ENCODE peak calls at places on chromosomes 5 and 9, in seven cellular contexts. E is cardiac fibroblast, Q is body of pancreas, J is heart right ventricle, T is astrocyte of the spinal cord, M is colonic mucosa, A is transverse colon. U is an unnamed sample.

GRCh38 chr5:95526871-95527270 is 27.9 kb downstream of the SKIC3 start:
- DNase-seq in E (peak; percentile 29), Q (no peak), J (no peak), T (peak; percentile 2), M (no peak), A (no peak), U (no peak)

GRCh38 chr5:142515036-142515435 is 170.9 kb downstream of the FGF1 start:
- DNase-seq in E (peak; percentile 65), Q (no peak), J (no peak), T (no peak), M (no peak), A (no peak), U (peak; percentile 30)

GRCh38 chr5:38871211-38871610 is 25.4 kb downstream of the OSMR start:
- DNase-seq in E (peak; percentile 15), Q (no peak), J (no peak), T (peak; percentile 19), M (no peak), A (no peak), U (no peak)

GRCh38 chr9:79408617-79409016 is 163.1 kb upstream of the TLE4 start:
- DNase-seq in E (no peak), Q (no peak), J (no peak), T (peak; percentile 26), M (no peak), A (no peak), U (no peak)

GRCh38 chr9:71737455-71737854 is 30.9 kb downstream of the CEMIP2 start:
- DNase-seq in E (peak; percentile 40), Q (peak; percentile 54), J (no peak), T (peak; percentile 23), M (peak; percentile 45), A (peak; percentile 38), U (peak; percentile 51)

GRCh38 chr9:35756275-35756742 is 2.2 kb upstream of the MSMP start:
- DNase-seq in E (peak; percentile 35), Q (peak; percentile 76), J (peak; percentile 59), T (no peak), M (peak; percentile 85), A (peak; percentile 83), U (peak; percentile 26)

GRCh38 chr5:113817683-113818082 is 304.2 kb downstream of the YTHDC2 start:
- DNase-seq in E (no peak), Q (no peak), J (no peak), T (no peak), M (no peak), A (no peak), U (no peak)

GRCh38 chr9:76734716-76735115 is 29.5 kb upstream of the PCA3 start:
- DNase-seq in E (no peak), Q (no peak), J (no peak), T (no peak), M (no peak), A (no peak), U (no peak)

GRCh38 chr9:13621871-13622564 is 342.5 kb upstream of the MPDZ start:
- DNase-seq in E (no peak), Q (no peak), J (no peak), T (no peak), M (no peak), A (no peak), U (no peak)

GRCh38 chr5:1111727-1112289 is at the start of gene SLC12A7:
- DNase-seq in E (no peak), Q (peak; percentile 76), J (no peak), T (no peak), M (peak; percentile 83), A (peak; percentile 81), U (no peak)

GRCh38 chr5:142841511-142842255 is 71.5 kb downstream of the ARHGAP26 start:
- DNase-seq in E (peak; percentile 78), Q (no peak), J (peak; percentile 86), T (peak; percentile 46), M (no peak), A (no peak), U (peak; percentile 69)

GRCh38 chr9:2158729-2159128 is 143.6 kb downstream of the SMARCA2 start:
- DNase-seq in E (no peak), Q (no peak), J (no peak), T (peak; percentile 16), M (no peak), A (no peak), U (no peak)

DNA sequence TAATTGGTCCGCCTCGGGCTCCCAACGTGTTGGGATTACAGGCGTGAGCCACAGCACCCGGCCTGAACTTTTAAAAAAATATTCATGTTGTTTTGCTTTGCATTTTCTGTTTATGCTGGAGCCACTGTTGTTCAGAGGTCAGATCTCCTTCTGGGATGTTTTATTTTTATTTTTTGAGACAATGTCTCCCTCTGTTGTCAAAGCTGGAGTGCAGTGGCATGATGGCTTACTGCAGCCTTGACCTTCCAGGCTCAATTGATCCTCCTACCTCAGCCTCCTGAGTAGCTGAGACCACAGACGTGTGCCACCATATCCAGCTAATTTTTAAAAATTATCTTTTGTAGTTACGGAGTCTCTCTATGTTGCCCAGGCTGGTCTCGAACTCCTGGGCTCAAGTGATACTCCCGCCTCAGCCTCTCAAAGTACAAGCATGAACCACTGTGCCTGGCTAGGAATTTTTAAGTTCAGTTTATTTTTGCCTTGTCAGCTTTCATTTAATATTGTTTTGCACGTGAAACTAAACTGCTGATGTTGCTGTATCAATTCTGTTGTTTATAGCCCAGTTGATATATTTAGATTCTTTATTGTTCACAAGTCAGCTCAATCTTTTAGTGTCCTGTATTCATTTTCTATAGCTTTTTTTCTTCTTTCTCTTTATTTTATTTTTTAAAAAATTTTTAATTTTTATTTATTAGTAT is 13.7 kb downstream of the TMEFF1 start:
- DNase-seq in E (no peak), Q (no peak), J (no peak), T (no peak), M (no peak), A (no peak), U (no peak)
- TF ChIP-seq CTCF in E (no peak), Q (no peak), J (no peak), T (no peak), M (no peak), A (no peak), U (no peak)

DNA sequence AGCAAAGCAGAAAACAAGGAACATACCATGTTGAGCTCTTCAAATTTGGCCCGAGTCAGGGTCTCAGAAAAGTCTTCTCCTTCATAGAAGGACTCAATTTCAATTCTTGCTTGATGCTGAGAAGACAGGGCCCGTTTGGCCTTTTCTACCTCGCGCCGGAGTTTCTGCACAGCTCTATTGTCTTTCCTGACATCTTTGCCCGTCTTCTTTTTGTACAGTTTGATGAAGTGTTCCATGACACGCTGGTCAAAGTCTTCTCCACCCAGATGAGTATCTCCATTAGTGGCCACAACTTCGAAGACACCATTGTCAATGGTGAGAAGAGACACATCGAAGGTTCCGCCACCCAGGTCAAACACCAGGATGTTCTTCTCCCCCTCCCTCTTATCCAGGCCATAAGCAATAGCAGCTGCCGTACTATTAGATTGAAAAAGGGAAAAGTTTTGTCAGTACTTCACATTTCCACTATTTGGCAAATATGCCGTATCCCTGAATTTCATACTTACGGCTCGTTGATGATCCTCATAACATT is 2.2 kb downstream of the HSPA5 start:
- DNase-seq in E (no peak), Q (no peak), J (no peak), T (no peak), M (no peak), A (no peak), U (no peak)
- H3K4me3 ChIP-seq in E (peak overlapping the region; percentile 99), Q (peak overlapping the region; percentile 84), J (peak overlapping the region; percentile 93), T (peak overlapping the region; percentile 68), M (peak overlapping the region; percentile 99), A (peak overlapping the region; percentile 76), U (peak overlapping the region; percentile 98)

DNA sequence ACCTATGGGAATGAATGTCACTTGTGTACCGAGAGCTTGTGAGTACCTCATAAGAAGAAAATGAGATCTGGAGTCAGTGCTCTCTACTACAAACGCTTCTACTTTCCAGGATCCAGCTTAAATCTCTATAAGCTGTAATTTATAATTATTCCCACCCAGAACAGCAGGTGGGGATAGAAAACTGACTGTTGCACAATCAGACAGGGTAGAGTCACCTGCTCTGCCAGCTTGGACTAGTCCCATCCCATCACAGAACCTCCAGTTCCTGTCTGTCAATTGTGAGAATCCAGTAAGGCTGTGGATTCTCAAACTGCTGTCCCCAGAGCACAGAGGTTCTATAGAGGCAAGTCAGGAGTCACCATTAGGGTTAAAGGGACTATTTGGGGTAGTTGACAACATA is 2.0 kb downstream of the SPINK7 start:
- DNase-seq in E (no peak), Q (no peak), J (no peak), T (no peak), M (no peak), A (no peak), U (no peak)
- TF ChIP-seq CTCF in E (no peak), Q (no peak), J (no peak), T (no peak), M (no peak), A (no peak), U (no peak)

GRCh38 chr5:140868721-140869554 is at the start of gene PCDHA11:
- DNase-seq in E (peak; percentile 10), Q (peak; percentile 40), J (no peak), T (no peak), M (no peak), A (no peak), U (no peak)
- H3K4me3 ChIP-seq in E (no peak within 1 kb of the TSS), Q (no peak within 1 kb of the TSS), J (no peak within 1 kb of the TSS), T (no peak within 1 kb of the TSS), M (no peak within 1 kb of the TSS), A (no peak within 1 kb of the TSS), U (no peak within 1 kb of the TSS)

GRCh38 chr5:139686356-139686918 is 38.3 kb downstream of the CXXC5 start:
- DNase-seq in E (no peak), Q (no peak), J (no peak), T (no peak), M (no peak), A (no peak), U (no peak)

GRCh38 chr5:139683295-139684271 is 35.4 kb downstream of the CXXC5 start:
- DNase-seq in E (no peak), Q (no peak), J (no peak), T (no peak), M (no peak), A (no peak), U (no peak)

GRCh38 chr5:139684350-139684880 is 36.3 kb downstream of the CXXC5 start:
- DNase-seq in E (no peak), Q (no peak), J (no peak), T (no peak), M (no peak), A (no peak), U (no peak)

GRCh38 chr5:139685886-139686285 is 37.7 kb downstream of the CXXC5 start:
- DNase-seq in E (no peak), Q (no peak), J (no peak), T (no peak), M (no peak), A (no peak), U (no peak)

DNA sequence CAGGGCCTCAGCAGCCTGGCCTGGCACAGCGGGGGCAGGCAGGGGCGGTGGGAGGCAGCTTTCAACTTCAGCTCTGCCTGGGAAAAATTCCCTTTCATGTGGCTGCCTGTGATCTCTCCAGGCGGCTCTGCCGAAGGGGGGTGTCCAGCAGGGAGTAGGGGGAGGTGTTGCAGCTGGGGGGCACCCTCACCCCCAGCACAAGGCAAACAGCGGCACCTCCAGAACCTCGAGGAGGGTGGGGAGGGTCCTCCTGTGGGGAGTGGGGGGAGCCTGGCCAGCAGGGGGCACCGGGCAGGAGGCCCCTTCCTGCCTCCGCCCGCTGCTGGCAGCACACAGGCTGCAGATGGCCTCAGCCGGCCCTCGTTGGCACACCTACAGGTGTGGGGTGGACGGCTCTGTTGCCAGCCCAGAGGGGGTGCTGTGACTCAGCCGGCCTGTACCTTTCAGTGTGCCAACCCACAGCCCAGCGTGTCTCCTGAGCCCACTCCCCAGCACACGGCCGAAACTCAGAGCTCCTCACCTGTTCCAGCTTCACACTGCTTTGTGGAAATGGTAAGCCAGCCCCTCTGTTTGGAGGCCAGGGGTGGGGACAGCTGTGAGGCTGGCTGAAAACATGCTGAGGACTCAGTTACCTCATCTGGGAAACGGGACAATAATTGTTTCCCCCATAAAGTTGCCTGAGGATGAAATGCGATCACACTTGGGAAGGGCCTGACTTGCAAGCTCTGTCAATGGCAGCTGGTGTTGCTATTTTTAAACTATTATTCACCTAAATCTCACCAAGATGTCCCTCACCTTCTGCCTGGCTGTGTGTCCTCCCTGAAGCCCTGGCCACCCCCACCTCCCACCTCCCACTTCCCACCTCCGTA is 37.0 kb downstream of the CXXC5 start:
- DNase-seq in E (no peak), Q (peak; percentile 83), J (no peak), T (no peak), M (no peak), A (no peak), U (no peak)
- TF ChIP-seq CTCF in E (no peak), Q (peak; percentile 39), J (no peak), T (peak; percentile 23), M (no peak), A (no peak), U (no peak)